ENCODE peak calls at places on chromosomes 2 and 18, in ten cellular contexts. C, H, A, E, U, Q, Z, K, W and V are unnamed samples.

GRCh38 chr2:147703171-147703570 is 141.7 kb upstream of the ACVR2A start:
- DNase-seq in C (no peak), H (no peak), A (no peak), E (no peak), U (no peak), Q (no peak), Z (no peak), K (no peak), W (no peak), V (no peak)

GRCh38 chr2:10319892-10320574 is 17.3 kb downstream of the HPCAL1 start:
- DNase-seq in C (no peak), H (no peak), A (no peak), E (no peak), U (no peak), Q (no peak), Z (no peak), K (no peak), W (no peak), V (no peak)

GRCh38 chr18:79361766-79362522 is 33.8 kb upstream of the NFATC1 start:
- DNase-seq in C (peak; percentile 90), H (no peak), A (no peak), E (no peak), U (no peak), Q (no peak), Z (peak; percentile 62), K (no peak), W (no peak), V (no peak)

GRCh38 chr18:9447334-9447733 is 28.0 kb upstream of the RALBP1 start:
- DNase-seq in C (no peak), H (no peak), A (no peak), E (no peak), U (no peak), Q (no peak), Z (no peak), K (no peak), W (no peak), V (no peak)

GRCh38 chr2:134668821-134669220 is 50.0 kb downstream of the TMEM163 start:
- DNase-seq in C (no peak), H (no peak), A (no peak), E (peak; percentile 83), U (no peak), Q (no peak), Z (no peak), K (peak; percentile 70), W (peak; percentile 40), V (no peak)

GRCh38 chr2:81981616-81982015 is 1677.1 kb upstream of the LRRTM1 start:
- DNase-seq in C (no peak), H (no peak), A (no peak), E (no peak), U (no peak), Q (no peak), Z (no peak), K (no peak), W (no peak), V (no peak)

GRCh38 chr2:136246086-136246669 is 128.2 kb upstream of the CXCR4 start:
- DNase-seq in C (peak; percentile 34), H (no peak), A (no peak), E (no peak), U (peak; percentile 17), Q (no peak), Z (peak; percentile 18), K (no peak), W (peak; percentile 56), V (no peak)

GRCh38 chr2:61993422-61994024 is 88.0 kb downstream of the COMMD1 start:
- DNase-seq in C (peak; percentile 49), H (peak; percentile 17), A (peak; percentile 74), E (no peak), U (peak; percentile 85), Q (no peak), Z (peak; percentile 68), K (no peak), W (no peak), V (peak; percentile 20)

GRCh38 chr18:53191634-53192033 is 851.6 kb downstream of the DCC start:
- DNase-seq in C (no peak), H (no peak), A (no peak), E (no peak), U (no peak), Q (no peak), Z (no peak), K (no peak), W (no peak), V (no peak)

GRCh38 chr2:64943387-64944150 is 45.6 kb upstream of the SLC1A4 start:
- DNase-seq in C (no peak), H (peak; percentile 92), A (no peak), E (no peak), U (no peak), Q (no peak), Z (peak; percentile 60), K (no peak), W (peak; percentile 48), V (no peak)

GRCh38 chr18:57780318-57781127 is 22.6 kb downstream of the ATP8B1 start:
- DNase-seq in C (peak; percentile 50), H (no peak), A (no peak), E (no peak), U (no peak), Q (no peak), Z (peak; percentile 87), K (no peak), W (no peak), V (no peak)

GRCh38 chr18:28174181-28174906 is 2.6 kb downstream of the CDH2 start:
- DNase-seq in C (no peak), H (no peak), A (no peak), E (no peak), U (no peak), Q (no peak), Z (no peak), K (no peak), W (no peak), V (no peak)

GRCh38 chr2:133362061-133362476 is 206.2 kb downstream of the NCKAP5 start:
- DNase-seq in C (peak; percentile 73), H (no peak), A (no peak), E (no peak), U (no peak), Q (no peak), Z (peak; percentile 19), K (no peak), W (no peak), V (no peak)

GRCh38 chr18:7116832-7117389 is 686 bp downstream of the LAMA1 start:
- DNase-seq in C (no peak), H (no peak), A (no peak), E (no peak), U (no peak), Q (no peak), Z (no peak), K (no peak), W (no peak), V (no peak)

GRCh38 chr2:14517731-14518130 is 114.8 kb upstream of the LRATD1 start:
- DNase-seq in C (no peak), H (no peak), A (no peak), E (no peak), U (no peak), Q (no peak), Z (peak; percentile 16), K (no peak), W (no peak), V (no peak)

GRCh38 chr2:59887348-59887747 is 666.1 kb downstream of the BCL11A start:
- DNase-seq in C (no peak), H (no peak), A (no peak), E (no peak), U (no peak), Q (no peak), Z (no peak), K (no peak), W (no peak), V (no peak)

GRCh38 chr2:71671203-71671602 is 217.8 kb downstream of the DYSF start:
- DNase-seq in C (no peak), H (no peak), A (no peak), E (no peak), U (no peak), Q (no peak), Z (no peak), K (no peak), W (no peak), V (no peak)

GRCh38 chr2:27209621-27210401 is 2.0 kb upstream of the ATRAID start:
- DNase-seq in C (no peak), H (no peak), A (no peak), E (no peak), U (peak; percentile 9), Q (no peak), Z (no peak), K (peak; percentile 38), W (no peak), V (no peak)

GRCh38 chr2:15941970-15942710 is 1.8 kb downstream of the MYCN start:
- DNase-seq in C (no peak), H (no peak), A (no peak), E (no peak), U (peak; percentile 16), Q (no peak), Z (no peak), K (peak; percentile 62), W (peak; percentile 36), V (no peak)

GRCh38 chr2:181196401-181196800 is 216.0 kb downstream of the UBE2E3 start:
- DNase-seq in C (no peak), H (no peak), A (no peak), E (no peak), U (no peak), Q (no peak), Z (no peak), K (no peak), W (no peak), V (no peak)

GRCh38 chr2:71948781-71949536 is 198.7 kb downstream of the CYP26B1 start:
- DNase-seq in C (peak; percentile 43), H (no peak), A (no peak), E (no peak), U (no peak), Q (no peak), Z (peak; percentile 84), K (no peak), W (no peak), V (no peak)